ENCODE peak calls at places on chromosomes 6 and 20, in four cellular contexts. N is SK-N-SH, E is GM12878, M is K562. C is an unnamed sample.

GRCh38 chr20:13788167-13788834 is 3.5 kb downstream of the NDUFAF5 start:
- DNase-seq in E (peak), M (peak), N (peak), C (peak)

GRCh38 chr20:21693322-21693721 is 12.1 kb upstream of the PAX1 start:
- DNase-seq in M (peak), E (no peak), N (no peak), C (peak)

GRCh38 chr6:88266126-88266525 is 100.0 kb upstream of the CNR1 start:
- DNase-seq in M (no peak), N (no peak), E (no peak), C (no peak)

GRCh38 chr6:163897669-163898068 is 483.2 kb downstream of the QKI start:
- DNase-seq in N (no peak), M (no peak), E (no peak), C (no peak)

GRCh38 chr6:111718326-111718725 is 112.6 kb upstream of the TRAF3IP2 start:
- DNase-seq in N (no peak), M (no peak), E (no peak), C (no peak)

GRCh38 chr6:80179691-80180090 is 73.2 kb downstream of the BCKDHB start:
- DNase-seq in M (no peak), N (no peak), E (no peak), C (no peak)

GRCh38 chr6:2749972-2750600 is 636 bp downstream of the MYLK4 start:
- DNase-seq in M (peak), N (peak), E (no peak), C (peak)

GRCh38 chr20:1908191-1908590 is 13.0 kb downstream of the SIRPA start:
- DNase-seq in N (no peak), M (no peak), E (no peak), C (no peak)

GRCh38 chr6:35731414-35731735 is 5.5 kb upstream of the ARMC12 start:
- DNase-seq in E (peak), M (peak), N (peak), C (peak)

GRCh38 chr6:1191141-1191630 is 120.7 kb upstream of the FOXQ1 start:
- DNase-seq in N (no peak), M (no peak), E (no peak), C (no peak)

GRCh38 chr6:83962592-83962991 is 71.0 kb upstream of the MRAP2 start:
- DNase-seq in N (no peak), E (peak), M (peak), C (no peak)

GRCh38 chr20:51092238-51092822 is 69.4 kb upstream of the KCNG1 start:
- DNase-seq in N (no peak), M (no peak), E (no peak), C (no peak)

GRCh38 chr20:50380697-50381040 is 129.5 kb upstream of the PTPN1 start:
- DNase-seq in E (no peak), N (peak), M (no peak), C (no peak)

GRCh38 chr6:100633096-100633766 is 168.5 kb upstream of the SIM1 start:
- DNase-seq in N (no peak), E (no peak), M (peak), C (no peak)

GRCh38 chr20:689348-689747 is 13.7 kb upstream of the SCRT2 start:
- DNase-seq in E (no peak), N (no peak), M (no peak), C (no peak)

GRCh38 chr6:32845381-32845884 is 1.6 kb upstream of the PSMB8 start:
- DNase-seq in M (no peak), E (no peak), N (no peak), C (no peak)

GRCh38 chr20:55538261-55538908 is 466.9 kb downstream of the CBLN4 start:
- DNase-seq in E (no peak), N (no peak), M (no peak), C (no peak)

GRCh38 chr6:31356216-31356945 is 598 bp downstream of the HLA-B start:
- DNase-seq in M (no peak), N (peak), E (no peak), C (no peak)

GRCh38 chr6:70282906-70283461 is 19.9 kb downstream of the COL9A1 start:
- DNase-seq in M (no peak), E (no peak), N (peak), C (peak)

GRCh38 chr6:20800229-20800628 is 266.0 kb downstream of the CDKAL1 start:
- DNase-seq in E (no peak), M (no peak), N (no peak), C (no peak)

GRCh38 chr6:14664112-14664592 is 546.6 kb downstream of the CD83 start:
- DNase-seq in N (peak), E (no peak), M (no peak), C (no peak)

GRCh38 chr6:127515794-127516675 is 3.1 kb downstream of the MTCL3 start:
- DNase-seq in M (peak), N (peak), E (no peak), C (peak)

GRCh38 chr6:105642708-105643107 is 239.8 kb upstream of the PREP start:
- DNase-seq in E (no peak), N (no peak), M (no peak), C (no peak)

GRCh38 chr6:41367700-41368099 is 32.3 kb downstream of the NCR2 start:
- DNase-seq in N (peak), M (peak), E (no peak), C (peak)

GRCh38 chr20:13794667-13795066 is 9.8 kb downstream of the NDUFAF5 start:
- DNase-seq in E (no peak), N (no peak), M (no peak), C (no peak)

GRCh38 chr20:46342451-46343357 is 34.4 kb upstream of the CDH22 start:
- DNase-seq in M (no peak), N (no peak), E (no peak), C (no peak)

GRCh38 chr6:26113570-26113969 is 26.3 kb downstream of the HFE start:
- DNase-seq in E (no peak), N (no peak), M (no peak), C (no peak)

GRCh38 chr6:71287038-71287437 is 1.6 kb upstream of the OGFRL1 start:
- DNase-seq in E (no peak), N (no peak), M (no peak), C (no peak)
- TF ChIP-seq USF1 in E (no peak), N (no peak), M (no peak), C (no peak)

DNA sequence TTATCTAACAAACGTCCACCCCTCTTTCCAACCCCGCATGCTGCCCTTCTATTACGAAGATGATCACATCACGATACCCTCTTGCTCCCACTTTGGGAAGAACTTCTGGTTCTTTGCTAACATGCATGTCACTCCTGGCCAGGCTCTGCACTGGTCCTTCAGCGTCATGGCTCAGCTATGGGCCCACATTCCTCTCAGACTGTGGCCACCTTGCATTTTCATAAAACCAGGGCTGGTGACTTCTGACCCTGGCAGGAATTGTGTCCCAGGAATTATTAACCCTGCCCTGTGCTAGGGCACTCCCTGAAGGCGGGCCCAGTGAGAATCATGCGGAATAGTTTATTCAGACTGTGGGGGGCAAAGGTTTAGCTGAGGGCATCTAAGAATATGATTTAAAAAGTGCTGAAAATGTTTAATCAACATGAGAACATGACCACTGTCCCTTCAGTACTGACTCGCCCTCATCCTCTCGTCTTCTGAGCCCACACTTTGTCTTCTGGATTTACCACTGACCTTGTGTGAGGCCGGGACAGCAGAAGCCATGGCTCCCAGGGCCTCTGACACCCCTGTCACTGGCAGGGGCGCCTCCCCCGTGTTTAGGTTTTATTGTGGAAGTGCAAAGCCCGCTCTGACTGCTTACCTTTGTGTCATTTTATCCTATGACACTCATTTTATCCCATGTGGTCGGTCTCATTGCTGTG is 38.1 kb upstream of the THBS2 start:
- DNase-seq in M (no peak), E (no peak), N (no peak), C (no peak)
- TF ChIP-seq MAX in M (no peak), E (no peak), N (no peak), C (no peak)

GRCh38 chr20:62269871-62270270 is 31.6 kb downstream of the OSBPL2 start:
- DNase-seq in E (no peak), M (no peak), N (no peak), C (no peak)
- TF ChIP-seq USF1 in E (no peak), M (no peak), N (no peak), C (no peak)

GRCh38 chr6:43070028-43070632 is 6.0 kb upstream of the PTK7 start:
- DNase-seq in M (peak), N (peak), E (no peak), C (no peak)
- TF ChIP-seq MAX in M (no peak), N (no peak), E (no peak), C (no peak)

GRCh38 chr20:44762466-44763140 is 16.9 kb downstream of the KCNK15 start:
- DNase-seq in N (peak), M (no peak), E (no peak), C (no peak)
- TF ChIP-seq USF1 in N (no peak), M (no peak), E (no peak), C (no peak)